ENCODE peak calls at places on chromosomes 2 and 18, in seven cellular contexts. G is AML-193; H is GM13977; U is stimulated activated CD4-positive, alpha-beta T cell treated with anti-CD3 and anti-CD28 coated beads, Interleukin-2, amount 100 ng/mL, for 48 hours; O is activated CD4-positive, alpha-beta T cell treated with anti-CD3 and anti-CD28 coated beads for 48 hours; Y is activated T-helper 1 cell treated with anti-CD3 and anti-CD28 coated beads, Interleukin-12 subunit alpha, Interleukin-12 subunit beta, Interleukin-2, Interleukin-4 antibody, amounts not matched to agents 30 ng/mL and 10 ng/mL and 1 ng/mL, durations not matched to agents 14 hours and 24 hours and 36 hours; E is right cardiac atrium. L is an unnamed sample.

GRCh38 chr2:231592636-231593145 is at the start of gene TEX44:
- DNase-seq in E (no peak), O (no peak), Y (no peak), H (no peak), G (no peak), U (no peak), L (no peak)

GRCh38 chr2:150732064-150732463 is 244.6 kb upstream of the RND3 start:
- DNase-seq in E (no peak), G (no peak), O (no peak), U (no peak), Y (no peak), H (no peak), L (no peak)

GRCh38 chr2:189116059-189116458 is 63.5 kb downstream of the COL5A2 start:
- DNase-seq in E (no peak), U (no peak), Y (no peak), G (no peak), H (no peak), O (peak), L (no peak)

GRCh38 chr18:26487437-26487836 is 60.9 kb downstream of the KCTD1 start:
- DNase-seq in Y (no peak), G (no peak), E (no peak), U (no peak), O (peak), H (peak), L (no peak)

GRCh38 chr18:8661754-8662573 is 43.4 kb upstream of the MTCL1 start:
- DNase-seq in E (no peak), Y (no peak), U (no peak), O (no peak), H (no peak), G (no peak), L (no peak)

GRCh38 chr2:189337648-189338047 is 103.6 kb upstream of the WDR75 start:
- DNase-seq in G (no peak), U (no peak), H (no peak), Y (no peak), E (no peak), O (no peak), L (no peak)

GRCh38 chr2:27703638-27704341 is 40.1 kb downstream of the SLC4A1AP start:
- DNase-seq in Y (peak), U (peak), O (peak), G (peak), E (peak), H (peak), L (peak)

GRCh38 chr18:79948719-79949411 is 2.6 kb downstream of the SLC66A2 start:
- DNase-seq in O (no peak), G (no peak), H (no peak), E (no peak), U (no peak), Y (no peak), L (no peak)

GRCh38 chr2:229660951-229661350 is 53.4 kb downstream of the DNER start:
- DNase-seq in U (no peak), Y (no peak), O (no peak), G (no peak), H (no peak), E (no peak), L (no peak)

GRCh38 chr18:61972389-61973264 is 79.8 kb upstream of the RNF152 start:
- DNase-seq in G (peak), Y (no peak), E (no peak), U (no peak), H (no peak), O (no peak), L (peak)

GRCh38 chr2:122081743-122082142 is 326.3 kb downstream of the TSN start:
- DNase-seq in E (no peak), O (no peak), Y (no peak), H (no peak), G (no peak), U (no peak), L (no peak)

GRCh38 chr2:239540174-239540573 is 139.4 kb upstream of the HDAC4 start:
- DNase-seq in O (peak), U (no peak), G (no peak), Y (no peak), H (no peak), E (no peak), L (no peak)

L was measured in KBM-7.